ENCODE peak calls at places on chromosomes 5 and 9, in ten cellular contexts. X is amniotic stem cell; S is GM23248; T is stimulated activated naive CD4-positive, alpha-beta T cell; O is NCI-H1105; I is NCI-H1694; V is bronchial epithelial cell; N is iPS-NIHi11; L is choroid plexus epithelial cell; D is NCI-H345. M is an unnamed sample.

GRCh38 chr9:36738318-36738975 is 165.8 kb downstream of the MELK start:
- DNase-seq in V (peak), N (no peak), T (no peak), L (no peak), I (no peak), S (peak), D (no peak), O (no peak), X (no peak), M (no peak)

GRCh38 chr5:10283927-10284635 is 23.6 kb downstream of the CMBL start:
- DNase-seq in I (peak), D (peak), O (peak), V (peak), S (peak), T (peak), L (peak), N (peak), X (peak), M (peak)

GRCh38 chr5:134813407-134813806 is 32.4 kb upstream of the C5orf24 start:
- DNase-seq in S (no peak), N (no peak), V (no peak), D (no peak), X (no peak), O (no peak), L (no peak), T (no peak), I (no peak), M (peak)

GRCh38 chr5:176550275-176550831 is 1.2 kb downstream of the CDHR2 start:
- DNase-seq in O (no peak), N (no peak), V (no peak), I (no peak), T (no peak), L (no peak), X (no peak), S (no peak), D (no peak), M (no peak)

GRCh38 chr9:133877327-133877726 is 114.8 kb downstream of the VAV2 start:
- DNase-seq in L (no peak), N (no peak), S (no peak), I (no peak), X (no peak), T (no peak), V (no peak), D (no peak), O (no peak), M (no peak)

GRCh38 chr5:157248771-157249475 is 17.0 kb upstream of the CYFIP2 start:
- DNase-seq in D (no peak), X (no peak), S (no peak), O (no peak), L (no peak), V (no peak), T (no peak), I (no peak), N (no peak), M (no peak)

GRCh38 chr5:98905857-98906688 is 22.7 kb downstream of the CHD1 start:
- DNase-seq in T (no peak), X (no peak), O (no peak), S (peak), D (peak), N (no peak), I (peak), V (peak), L (peak), M (peak)

GRCh38 chr9:85268024-85268610 is 473.6 kb downstream of the AGTPBP1 start:
- DNase-seq in L (no peak), D (no peak), V (no peak), T (no peak), X (no peak), N (no peak), O (no peak), I (no peak), S (no peak), M (no peak)

GRCh38 chr9:124079176-124079925 is 67.8 kb downstream of the LHX2 start:
- DNase-seq in O (no peak), V (no peak), N (no peak), D (no peak), L (peak), X (no peak), T (no peak), I (peak), S (peak), M (no peak)

GRCh38 chr5:108930107-108930506 is 182.4 kb downstream of the FER start:
- DNase-seq in S (no peak), N (no peak), L (no peak), O (no peak), X (no peak), V (no peak), I (no peak), D (no peak), T (no peak), M (no peak)

GRCh38 chr5:37198066-37198465 is 51.1 kb downstream of the CPLANE1 start:
- DNase-seq in X (no peak), O (no peak), S (no peak), N (no peak), L (no peak), T (no peak), I (no peak), V (no peak), D (no peak), M (no peak)

GRCh38 chr9:35570709-35571108 is 34.4 kb upstream of the TESK1 start:
- DNase-seq in O (no peak), X (no peak), L (no peak), T (no peak), V (no peak), I (no peak), N (no peak), S (no peak), D (no peak), M (no peak)

GRCh38 chr5:167653645-167654106 is 637.8 kb upstream of the WWC1 start:
- DNase-seq in S (peak), O (no peak), V (peak), D (no peak), I (no peak), L (peak), X (no peak), T (no peak), N (no peak), M (no peak)

GRCh38 chr5:36422957-36423356 is 121.3 kb upstream of the RANBP3L start:
- DNase-seq in T (no peak), V (peak), L (peak), S (peak), O (no peak), D (no peak), N (no peak), X (no peak), I (no peak), M (no peak)

GRCh38 chr5:138659561-138659960 is 84.4 kb upstream of the HSPA9 start:
- DNase-seq in N (no peak), I (no peak), T (no peak), L (no peak), D (no peak), X (no peak), V (no peak), S (no peak), O (no peak), M (no peak)

GRCh38 chr5:41482715-41483114 is 27.7 kb downstream of the PLCXD3 start:
- DNase-seq in I (no peak), X (no peak), S (no peak), N (no peak), D (no peak), O (no peak), V (no peak), T (no peak), L (no peak), M (no peak)

M was measured in GM06990.